ENCODE peak calls at places on chromosomes 3 and 15, in nine cellular contexts. F is GM03348; S is dermis microvascular lymphatic vessel endothelial cell; E is B cell; Y is globus pallidus; I is activated CD4-positive, CD25-positive, alpha-beta regulatory T cell treated with anti-CD3 and anti-CD28 coated beads, Interleukin-2, amount 50 U/mL, for 16 hours; R is endodermal cell; D is activated T-cell treated with anti-CD3 and anti-CD28 coated beads for 1 hour; A is lower leg skin. C is an unnamed sample.
A peak's percentile ranks its signal among the peaks of the same experiment; 100 is the strongest.

GRCh38 chr3:63910873-63911272 is 1.3 kb downstream of the SCAANT1 start:
- DNase-seq in F (no peak), S (no peak), E (no peak), Y (no peak), I (no peak), R (no peak), D (no peak), A (no peak), C (no peak)

GRCh38 chr15:50562735-50563640 is 16.5 kb upstream of the USP50 start:
- DNase-seq in F (peak; percentile 46), S (no peak), E (no peak), Y (no peak), I (no peak), R (no peak), D (no peak), A (no peak), C (peak; percentile 7)

GRCh38 chr15:82313446-82313845 is 35.8 kb downstream of the GOLGA6L10 start:
- DNase-seq in F (no peak), S (no peak), E (no peak), Y (no peak), I (no peak), R (no peak), D (no peak), A (peak; percentile 73), C (no peak)

GRCh38 chr3:77259701-77260100 is 219.8 kb downstream of the ROBO2 start:
- DNase-seq in F (no peak), S (no peak), E (no peak), Y (no peak), I (no peak), R (no peak), D (no peak), A (no peak), C (no peak)

GRCh38 chr3:44568561-44568960 is 13.6 kb downstream of the ZKSCAN7 start:
- DNase-seq in F (no peak), S (no peak), E (no peak), Y (no peak), I (no peak), R (no peak), D (no peak), A (no peak), C (peak; percentile 20)

GRCh38 chr3:157059661-157060060 is 100.3 kb downstream of the CCNL1 start:
- DNase-seq in F (no peak), S (no peak), E (no peak), Y (no peak), I (no peak), R (no peak), D (no peak), A (no peak), C (no peak)

GRCh38 chr3:133418361-133418760 is 18.5 kb downstream of the BFSP2 start:
- DNase-seq in F (no peak), S (no peak), E (no peak), Y (no peak), I (no peak), R (no peak), D (no peak), A (no peak), C (no peak)

GRCh38 chr3:127999509-128000106 is 52.6 kb upstream of the SEC61A1 start:
- DNase-seq in F (no peak), S (no peak), E (no peak), Y (peak; percentile 29), I (no peak), R (no peak), D (no peak), A (peak; percentile 26), C (no peak)

GRCh38 chr3:7518471-7518870 is 657.6 kb downstream of the GRM7 start:
- DNase-seq in F (no peak), S (no peak), E (no peak), Y (no peak), I (no peak), R (no peak), D (no peak), A (no peak), C (peak; percentile 74)

GRCh38 chr3:161599702-161600101 is 103.1 kb downstream of the OTOL1 start:
- DNase-seq in F (no peak), S (no peak), E (no peak), Y (no peak), I (no peak), R (no peak), D (no peak), A (no peak), C (no peak)

GRCh38 chr15:77825546-77825945 is 192.8 kb upstream of the LINGO1 start:
- DNase-seq in F (no peak), S (no peak), E (no peak), Y (no peak), I (no peak), R (peak; percentile 48), D (no peak), A (no peak), C (no peak)

GRCh38 chr15:68631621-68632051 is 52.8 kb downstream of the CORO2B start:
- DNase-seq in F (no peak), S (no peak), E (peak; percentile 90), Y (no peak), I (no peak), R (peak; percentile 87), D (no peak), A (no peak), C (no peak)

GRCh38 chr3:64578797-64579196 is 109.0 kb downstream of the ADAMTS9 start:
- DNase-seq in F (no peak), S (no peak), E (no peak), Y (no peak), I (no peak), R (no peak), D (no peak), A (no peak), C (no peak)